ENCODE peak calls at places on chromosome 9, in ten cellular contexts. L is AG10803; U is RKO; F is osteocyte; H is heart right ventricle; B is left cardiac atrium; N is stimulated activated CD8-positive, alpha-beta memory T cell treated with anti-CD3 and anti-CD28 coated beads, Interleukin-4, amount 100 ng/mL, for 1 hour; E is right atrium auricular region; P is central memory CD4-positive, alpha-beta T cell; Y is astrocyte of the spinal cord. M is an unnamed sample.

GRCh38 chr9:114216081-114216480 is 60.7 kb downstream of the COL27A1 start:
- DNase-seq in L (peak; percentile 63), U (no peak), F (peak; percentile 92), H (peak; percentile 61), B (peak; percentile 45), N (no peak), E (no peak), P (no peak), Y (peak; percentile 59), M (no peak)

GRCh38 chr9:110217656-110218099 is 9.7 kb upstream of the C9orf152 start:
- DNase-seq in L (peak; percentile 65), U (peak; percentile 70), F (no peak), H (no peak), B (no peak), N (no peak), E (no peak), P (peak; percentile 8), Y (peak; percentile 59), M (peak; percentile 35)

GRCh38 chr9:81686614-81687520 is 2.5 kb downstream of the TLE1 start:
- DNase-seq in L (peak; percentile 78), U (peak; percentile 90), F (peak; percentile 89), H (peak; percentile 84), B (peak; percentile 87), N (peak; percentile 12), E (peak; percentile 86), P (no peak), Y (peak; percentile 81), M (peak; percentile 82)

GRCh38 chr9:135122316-135122715 is 34.8 kb downstream of the OLFM1 start:
- DNase-seq in L (no peak), U (no peak), F (no peak), H (no peak), B (no peak), N (no peak), E (no peak), P (no peak), Y (no peak), M (no peak)

GRCh38 chr9:110189001-110189400 is 19.0 kb downstream of the C9orf152 start:
- DNase-seq in L (peak; percentile 60), U (no peak), F (no peak), H (no peak), B (no peak), N (no peak), E (no peak), P (no peak), Y (no peak), M (no peak)

GRCh38 chr9:137724114-137724445 is 105.3 kb downstream of the EHMT1 start:
- DNase-seq in L (no peak), U (no peak), F (no peak), H (no peak), B (no peak), N (no peak), E (no peak), P (no peak), Y (peak; percentile 35), M (no peak)

GRCh38 chr9:115135786-115136185 is 17.8 kb upstream of the TNC start:
- DNase-seq in L (peak; percentile 92), U (no peak), F (no peak), H (no peak), B (no peak), N (no peak), E (no peak), P (no peak), Y (no peak), M (no peak)

GRCh38 chr9:125929846-125930245 is 182.7 kb downstream of the PBX3 start:
- DNase-seq in L (no peak), U (no peak), F (no peak), H (no peak), B (no peak), N (no peak), E (no peak), P (no peak), Y (peak; percentile 17), M (no peak)